ENCODE peak calls at places on chromosomes 1 and 21, in six cellular contexts. G is DMS79 treated with DMSO at 0.1 percent for 48 hours, O is lower leg skin, I is activated T-cell treated with anti-CD3 and anti-CD28 coated beads for 24 hours, U is AG09309, M is Karpas-422. P is an unnamed sample.

GRCh38 chr1:22673486-22674409 is 20.7 kb downstream of the C1QB start:
- DNase-seq in G (peak), O (no peak), I (no peak), U (peak), M (peak), P (peak)

GRCh38 chr1:55631508-55631907 is 416.3 kb upstream of the USP24 start:
- DNase-seq in G (no peak), O (no peak), I (no peak), U (peak), M (no peak), P (peak)

GRCh38 chr1:226638001-226638601 is 89.5 kb downstream of the STUM start:
- DNase-seq in G (no peak), O (peak), I (no peak), U (no peak), M (peak), P (no peak)

GRCh38 chr1:236686815-236687160 is 489 bp downstream of the ACTN2 start:
- DNase-seq in G (no peak), O (no peak), I (no peak), U (no peak), M (no peak), P (no peak)

GRCh38 chr1:246971322-246971721 is 36.5 kb downstream of the ZNF695 start:
- DNase-seq in G (no peak), O (peak), I (peak), U (peak), M (peak), P (peak)

GRCh38 chr1:228099331-228099732 is 3.8 kb downstream of the C1orf35 start:
- DNase-seq in G (no peak), O (peak), I (no peak), U (no peak), M (peak), P (no peak)

GRCh38 chr1:119779869-119780356 is 11.2 kb upstream of the HMGCS2 start:
- DNase-seq in G (peak), O (no peak), I (no peak), U (no peak), M (no peak), P (peak)

GRCh38 chr1:55195523-55196233 is 19.5 kb downstream of the USP24 start:
- DNase-seq in G (no peak), O (no peak), I (no peak), U (peak), M (no peak), P (no peak)

GRCh38 chr1:86487805-86488141 is 19.0 kb downstream of the CLCA1 start:
- DNase-seq in G (no peak), O (no peak), I (no peak), U (no peak), M (peak), P (no peak)

GRCh38 chr1:15245593-15246325 is 1.3 kb upstream of the FHAD1 start:
- DNase-seq in G (no peak), O (peak), I (no peak), U (no peak), M (no peak), P (no peak)

GRCh38 chr1:190328361-190328760 is 149.3 kb downstream of the BRINP3 start:
- DNase-seq in G (no peak), O (no peak), I (no peak), U (no peak), M (no peak), P (no peak)

GRCh38 chr1:189782280-189782679 is 695.4 kb downstream of the BRINP3 start:
- DNase-seq in G (no peak), O (no peak), I (no peak), U (no peak), M (no peak), P (no peak)

GRCh38 chr21:36125513-36126121 is 9.3 kb upstream of the CBR3 start:
- DNase-seq in G (peak), O (peak), I (no peak), U (no peak), M (peak), P (peak)

GRCh38 chr1:106619827-106620134 is 436.7 kb upstream of the PRMT6 start:
- DNase-seq in G (no peak), O (peak), I (no peak), U (no peak), M (no peak), P (no peak)

GRCh38 chr1:41420877-41421276 is 59.6 kb downstream of the FOXO6 start:
- DNase-seq in G (no peak), O (no peak), I (no peak), U (no peak), M (no peak), P (no peak)

GRCh38 chr1:27684176-27684575 is 12.2 kb upstream of the IFI6 start:
- DNase-seq in G (no peak), O (no peak), I (no peak), U (no peak), M (no peak), P (no peak)

GRCh38 chr1:201480231-201481003 is 11.4 kb upstream of the PHLDA3 start:
- DNase-seq in G (peak), O (peak), I (peak), U (no peak), M (peak), P (peak)

GRCh38 chr1:185541861-185542260 is 192.3 kb upstream of the HMCN1 start:
- DNase-seq in G (no peak), O (no peak), I (no peak), U (no peak), M (no peak), P (peak)

GRCh38 chr1:55257958-55258357 is 42.8 kb upstream of the USP24 start:
- DNase-seq in G (no peak), O (no peak), I (peak), U (no peak), M (no peak), P (no peak)

GRCh38 chr1:65066766-65067490 is 81.1 kb upstream of the AK4 start:
- DNase-seq in G (peak), O (peak), I (peak), U (peak), M (no peak), P (peak)

GRCh38 chr1:90175490-90176157 is 180.7 kb downstream of the ZNF326 start:
- DNase-seq in G (no peak), O (no peak), I (no peak), U (no peak), M (no peak), P (no peak)

GRCh38 chr1:50424045-50424939 is 1.0 kb upstream of the DMRTA2 start:
- DNase-seq in G (peak), O (no peak), I (no peak), U (no peak), M (no peak), P (no peak)

GRCh38 chr1:4599521-4599920 is 54.9 kb upstream of the AJAP1 start:
- DNase-seq in G (no peak), O (no peak), I (no peak), U (no peak), M (no peak), P (no peak)

GRCh38 chr1:232620356-232620841 is 9.5 kb downstream of the SIPA1L2 start:
- DNase-seq in G (peak), O (no peak), I (no peak), U (no peak), M (peak), P (no peak)

GRCh38 chr1:155178441-155179106 is 4.9 kb downstream of the TRIM46 start:
- DNase-seq in G (no peak), O (peak), I (no peak), U (no peak), M (peak), P (no peak)

GRCh38 chr1:92203105-92203504 is 14.6 kb upstream of the C1orf146 start:
- DNase-seq in G (no peak), O (no peak), I (no peak), U (no peak), M (no peak), P (no peak)

GRCh38 chr1:229129306-229130027 is 141.4 kb upstream of the RAB4A start:
- DNase-seq in G (no peak), O (no peak), I (no peak), U (no peak), M (no peak), P (no peak)

GRCh38 chr21:35390013-35390776 is 341.1 kb upstream of the RUNX1 start:
- DNase-seq in G (peak), O (no peak), I (no peak), U (peak), M (no peak), P (peak)

P was measured in HFFc6.